ENCODE peak calls at places on chromosomes 13 and 19, in eight cellular contexts. G, P, Z, E, V, I, Q and Y are unnamed samples.

GRCh38 chr19:44794610-44795009 is 14.3 kb upstream of the BCAM start:
- DNase-seq in P (no peak), V (no peak), Q (no peak), E (no peak), I (no peak), Z (no peak), G (no peak), Y (no peak)

GRCh38 chr13:79079351-79079839 is 326.7 kb downstream of the RBM26 start:
- DNase-seq in Z (no peak), G (no peak), V (no peak), Q (no peak), I (no peak), E (no peak), P (no peak), Y (no peak)

GRCh38 chr13:76425930-76426329 is 460.3 kb downstream of the KCTD12 start:
- DNase-seq in Q (peak; percentile 78), E (no peak), P (peak; percentile 17), V (no peak), G (peak; percentile 85), I (no peak), Z (peak; percentile 93), Y (peak; percentile 66)

GRCh38 chr13:70523622-70524021 is 415.4 kb upstream of the KLHL1 start:
- DNase-seq in E (peak; percentile 49), I (no peak), Q (no peak), G (peak; percentile 15), V (no peak), P (no peak), Z (no peak), Y (no peak)

GRCh38 chr19:41363753-41364545 is at the start of gene B9D2:
- DNase-seq in Q (peak; percentile 94), V (peak; percentile 99), P (peak; percentile 94), I (peak; percentile 99), E (peak; percentile 97), Z (peak; percentile 99), G (peak; percentile 99), Y (peak; percentile 97)

GRCh38 chr19:47447470-47448359 is 24.0 kb downstream of the SLC8A2 start:
- DNase-seq in V (no peak), E (peak; percentile 97), G (no peak), Q (no peak), I (peak; percentile 41), Z (peak; percentile 78), P (no peak), Y (no peak)

GRCh38 chr13:27088619-27089018 is 83.0 kb downstream of the USP12 start:
- DNase-seq in V (no peak), P (no peak), I (no peak), E (no peak), Q (no peak), Z (no peak), G (no peak), Y (no peak)

GRCh38 chr13:29511439-29511814 is 84.1 kb downstream of the SLC7A1 start:
- DNase-seq in Z (no peak), G (no peak), Q (no peak), E (no peak), V (no peak), P (no peak), I (no peak), Y (no peak)

GRCh38 chr13:67493835-67494234 is 263.7 kb upstream of the PCDH9 start:
- DNase-seq in P (no peak), G (peak; percentile 4), E (no peak), I (no peak), V (no peak), Z (no peak), Q (no peak), Y (no peak)

GRCh38 chr19:4909172-4909896 is at the start of gene UHRF1:
- DNase-seq in E (peak; percentile 93), I (peak; percentile 11), P (no peak), Z (peak; percentile 44), Q (no peak), G (no peak), V (no peak), Y (no peak)

GRCh38 chr13:65414187-65414586 is 1815.9 kb downstream of the PCDH9 start:
- DNase-seq in Q (no peak), I (no peak), V (no peak), P (no peak), E (no peak), G (no peak), Z (no peak), Y (no peak)

GRCh38 chr13:59261928-59262488 is 901.7 kb downstream of the DIAPH3 start:
- DNase-seq in I (no peak), Q (no peak), P (no peak), Z (no peak), E (no peak), G (peak; percentile 58), V (no peak), Y (no peak)

GRCh38 chr13:99991013-99991805 is 9.6 kb downstream of the ZIC2 start:
- DNase-seq in G (peak; percentile 58), Q (no peak), V (peak; percentile 83), P (no peak), I (no peak), E (peak; percentile 26), Z (no peak), Y (no peak)

GRCh38 chr19:4278460-4278901 is 585 bp upstream of the SHD start:
- DNase-seq in V (no peak), P (no peak), Z (no peak), Q (no peak), G (no peak), I (no peak), E (peak; percentile 91), Y (no peak)

GRCh38 chr19:4913996-4914735 is 4.9 kb downstream of the UHRF1 start:
- DNase-seq in Z (no peak), I (peak; percentile 17), P (no peak), V (no peak), E (no peak), G (no peak), Q (no peak), Y (no peak)

GRCh38 chr19:8988204-8988603 is 22.0 kb downstream of the MUC16 start:
- DNase-seq in P (no peak), Z (peak; percentile 1), G (no peak), I (no peak), V (no peak), E (no peak), Q (no peak), Y (no peak)

GRCh38 chr19:2334986-2335846 is 6.7 kb downstream of the SPPL2B start:
- DNase-seq in Z (peak; percentile 17), E (peak; percentile 61), V (no peak), P (no peak), Q (no peak), G (no peak), I (no peak), Y (no peak)

GRCh38 chr19:2332341-2333026 is 4.0 kb downstream of the SPPL2B start:
- DNase-seq in P (no peak), I (peak; percentile 69), G (no peak), V (no peak), Q (no peak), E (no peak), Z (peak; percentile 52), Y (peak; percentile 54)

GRCh38 chr19:2334426-2334825 is 5.9 kb downstream of the SPPL2B start:
- DNase-seq in E (no peak), V (no peak), P (no peak), Q (no peak), G (no peak), Z (no peak), I (no peak), Y (no peak)

GRCh38 chr19:2333027-2333806 is 4.7 kb downstream of the SPPL2B start:
- DNase-seq in I (peak; percentile 64), Z (no peak), E (no peak), G (no peak), P (no peak), V (no peak), Q (no peak), Y (no peak)

GRCh38 chr19:2333807-2334211 is 5.3 kb downstream of the SPPL2B start:
- DNase-seq in E (no peak), Z (no peak), I (no peak), P (no peak), Q (no peak), V (no peak), G (no peak), Y (no peak)
- TF ChIP-seq CTCF in E (no peak), Z (no peak), I (no peak), P (no peak), Q (no peak), V (no peak), G (no peak), Y (no peak)

DNA sequence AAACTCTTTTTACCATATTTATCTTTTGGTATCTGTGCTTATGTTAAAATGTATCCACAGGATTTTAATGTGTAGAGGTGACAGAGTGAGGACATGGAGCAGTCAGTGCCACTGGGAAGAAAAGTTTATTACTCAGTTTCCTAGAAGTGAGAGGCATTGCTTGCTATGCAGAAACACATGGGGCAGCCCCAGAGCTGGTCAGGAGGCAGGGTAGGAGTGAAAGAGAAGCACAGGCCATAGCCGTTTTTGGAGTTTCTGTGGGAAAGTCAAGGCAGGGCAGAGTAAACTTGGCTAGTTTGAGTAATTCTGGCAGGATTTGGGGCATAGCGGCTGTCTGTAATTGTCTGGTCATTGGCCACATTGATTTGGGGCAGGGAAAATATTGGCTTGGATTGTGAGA is 370.9 kb downstream of the FGF9 start:
- DNase-seq in E (no peak), I (no peak), G (no peak), Q (no peak), V (no peak), P (no peak), Z (no peak), Y (no peak)
- H3K4me3 ChIP-seq in E (no peak overlapping the region), I (no peak overlapping the region), G (no peak overlapping the region), Q (no peak overlapping the region), V (no peak overlapping the region), P (no peak overlapping the region), Z (no peak overlapping the region), Y (no peak overlapping the region)

DNA sequence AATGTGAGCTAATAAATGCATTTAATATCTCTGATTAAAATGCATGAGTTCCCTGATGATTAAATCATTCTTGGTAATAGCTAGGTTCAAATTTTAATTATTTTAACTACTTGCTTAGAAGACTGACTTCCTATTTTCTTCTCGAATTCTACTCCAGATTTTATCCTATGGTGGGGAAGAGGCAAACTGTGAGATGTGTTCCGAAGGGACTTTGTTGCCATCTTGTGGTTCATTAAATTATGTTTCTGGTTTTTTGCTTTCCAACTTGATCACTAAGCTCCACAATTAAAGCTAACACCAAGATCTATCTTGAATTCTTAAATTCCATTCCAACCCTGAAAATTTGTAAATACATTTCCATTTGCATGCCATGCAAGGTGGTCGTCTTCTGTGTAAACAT is 538.4 kb upstream of the PCDH20 start:
- DNase-seq in E (peak; percentile 14), Z (no peak), P (no peak), I (no peak), G (peak; percentile 40), V (no peak), Q (no peak), Y (no peak)
- TF ChIP-seq CTCF in E (peak; percentile 51), Z (no peak), P (no peak), I (no peak), G (peak; percentile 38), V (no peak), Q (no peak), Y (peak; percentile 12)

DNA sequence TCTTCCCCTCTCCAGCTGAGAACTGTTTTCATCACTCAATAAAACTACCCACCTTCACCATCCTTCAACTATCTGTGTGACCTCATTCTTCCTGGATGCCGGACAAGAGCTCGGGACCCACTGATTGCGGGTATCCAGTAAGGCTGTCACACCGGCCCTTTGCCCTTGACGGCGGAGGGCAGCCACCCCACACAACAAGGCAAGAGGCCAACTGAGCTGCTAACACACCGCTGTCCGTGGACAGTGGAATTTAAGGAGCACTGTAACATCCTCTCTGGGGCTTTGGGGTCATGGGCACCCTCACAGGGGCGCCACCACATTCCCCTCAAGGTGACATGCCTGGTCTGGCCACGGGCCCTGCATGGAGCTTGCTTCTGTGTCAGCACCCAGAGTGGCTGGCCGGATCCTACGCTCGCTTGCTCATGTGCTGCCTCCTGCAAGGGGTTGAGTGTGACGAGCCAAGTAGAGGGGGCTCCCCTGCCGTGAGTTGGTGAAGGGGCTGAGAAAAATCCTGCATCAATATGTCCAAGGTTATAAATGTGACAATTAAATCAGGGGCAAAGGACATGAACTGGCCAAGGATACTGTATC is 31.4 kb downstream of the LHFPL6 start:
- DNase-seq in E (no peak), P (no peak), V (no peak), Q (no peak), G (no peak), Z (no peak), I (no peak), Y (no peak)
- H3K4me3 ChIP-seq in E (no peak overlapping the region), P (no peak overlapping the region), V (no peak overlapping the region), Q (no peak overlapping the region), G (no peak overlapping the region), Z (no peak overlapping the region), I (no peak overlapping the region), Y (no peak overlapping the region)